ENCODE peak calls at places on chromosome 2, in seven cellular contexts. One of them, this sample, is unnamed.

GRCh38 chr2:198905881-198906612 is 551.7 kb downstream of the SATB2 start:
- DNase-seq in Caki2: no peak
- DNase-seq in LHCN-M2: no peak
- DNase-seq in effector memory CD8-positive, alpha-beta T cell: no peak
- DNase-seq in HCEC 1CT: peak
- DNase-seq in stomach: no peak
- DNase-seq in SHP77: no peak
- DNase-seq in this sample: no peak

GRCh38 chr2:127611076-127611925 is 34.7 kb upstream of the GPR17 start:
- DNase-seq in Caki2: no peak
- DNase-seq in LHCN-M2: no peak
- DNase-seq in effector memory CD8-positive, alpha-beta T cell: no peak
- DNase-seq in HCEC 1CT: no peak
- DNase-seq in stomach: peak
- DNase-seq in SHP77: no peak
- DNase-seq in this sample: no peak

GRCh38 chr2:114786901-114787300 is 344.5 kb downstream of the DPP10 start:
- DNase-seq in Caki2: no peak
- DNase-seq in LHCN-M2: no peak
- DNase-seq in effector memory CD8-positive, alpha-beta T cell: no peak
- DNase-seq in HCEC 1CT: no peak
- DNase-seq in stomach: no peak
- DNase-seq in SHP77: no peak
- DNase-seq in this sample: no peak

GRCh38 chr2:163681765-163682164 is 54.0 kb downstream of the FIGN start:
- DNase-seq in Caki2: no peak
- DNase-seq in LHCN-M2: no peak
- DNase-seq in effector memory CD8-positive, alpha-beta T cell: no peak
- DNase-seq in HCEC 1CT: peak
- DNase-seq in stomach: no peak
- DNase-seq in SHP77: no peak
- DNase-seq in this sample: no peak

GRCh38 chr2:181240844-181241243 is 216.3 kb upstream of the ITGA4 start:
- DNase-seq in Caki2: no peak
- DNase-seq in LHCN-M2: no peak
- DNase-seq in effector memory CD8-positive, alpha-beta T cell: no peak
- DNase-seq in HCEC 1CT: no peak
- DNase-seq in stomach: no peak
- DNase-seq in SHP77: no peak
- DNase-seq in this sample: no peak

GRCh38 chr2:53813151-53813550 is 26.3 kb downstream of the ERLEC1 start:
- DNase-seq in Caki2: no peak
- DNase-seq in LHCN-M2: no peak
- DNase-seq in effector memory CD8-positive, alpha-beta T cell: no peak
- DNase-seq in HCEC 1CT: no peak
- DNase-seq in stomach: no peak
- DNase-seq in SHP77: no peak
- DNase-seq in this sample: no peak

GRCh38 chr2:208129804-208130712 is at the start of gene CRYGC:
- DNase-seq in Caki2: no peak
- DNase-seq in LHCN-M2: no peak
- DNase-seq in effector memory CD8-positive, alpha-beta T cell: no peak
- DNase-seq in HCEC 1CT: no peak
- DNase-seq in stomach: no peak
- DNase-seq in SHP77: no peak
- DNase-seq in this sample: no peak

GRCh38 chr2:58923869-58924268 is 682.7 kb upstream of the FANCL start:
- DNase-seq in Caki2: no peak
- DNase-seq in LHCN-M2: peak
- DNase-seq in effector memory CD8-positive, alpha-beta T cell: no peak
- DNase-seq in HCEC 1CT: no peak
- DNase-seq in stomach: no peak
- DNase-seq in SHP77: no peak
- DNase-seq in this sample: no peak

GRCh38 chr2:24926602-24927252 is 6.7 kb upstream of the ADCY3 start:
- DNase-seq in Caki2: no peak
- DNase-seq in LHCN-M2: no peak
- DNase-seq in effector memory CD8-positive, alpha-beta T cell: peak
- DNase-seq in HCEC 1CT: no peak
- DNase-seq in stomach: peak
- DNase-seq in SHP77: no peak
- DNase-seq in this sample: no peak

This sample was measured in NCI-H1436 treated with DMSO at 0.1 percent for 48 hours.